ENCODE peak calls at places on chromosomes 6 and 20, in six cellular contexts. V, J, T, W, D and M are unnamed samples.

GRCh38 chr6:98835149-98836024 is 1.0 kb downstream of the POU3F2 start:
- DNase-seq in V (peak; percentile 69), J (peak; percentile 19), T (no peak), W (peak; percentile 64), D (no peak), M (peak; percentile 62)

GRCh38 chr6:90940812-90941481 is 354.1 kb upstream of the MAP3K7 start:
- DNase-seq in V (peak; percentile 51), J (no peak), T (no peak), W (peak; percentile 77), D (peak; percentile 54), M (peak; percentile 61)

GRCh38 chr20:3330046-3330741 is 77.3 kb downstream of the DNAAF9 start:
- DNase-seq in V (no peak), J (no peak), T (no peak), W (no peak), D (no peak), M (no peak)

GRCh38 chr6:158437571-158437970 is 122.3 kb upstream of the TMEM181 start:
- DNase-seq in V (no peak), J (no peak), T (no peak), W (no peak), D (no peak), M (no peak)

GRCh38 chr20:62707981-62708521 is 585 bp upstream of the NTSR1 start:
- DNase-seq in V (peak; percentile 65), J (no peak), T (no peak), W (no peak), D (no peak), M (peak; percentile 69)

GRCh38 chr20:8303651-8304050 is 171.6 kb downstream of the PLCB1 start:
- DNase-seq in V (no peak), J (no peak), T (no peak), W (no peak), D (no peak), M (no peak)

GRCh38 chr6:137819740-137820139 is 47.3 kb upstream of the TNFAIP3 start:
- DNase-seq in V (no peak), J (no peak), T (no peak), W (no peak), D (no peak), M (no peak)

GRCh38 chr6:35955970-35956369 is 35.1 kb upstream of the SRPK1 start:
- DNase-seq in V (no peak), J (no peak), T (no peak), W (no peak), D (no peak), M (no peak)

GRCh38 chr6:150207931-150208570 is 65.2 kb downstream of the PPP1R14C start:
- DNase-seq in V (no peak), J (no peak), T (no peak), W (no peak), D (peak; percentile 6), M (no peak)